ENCODE peak calls at places on chromosomes 11 and 22, in ten cellular contexts. R is activated CD8-positive, alpha-beta memory T cell treated with anti-CD3 and anti-CD28 coated beads, Interleukin-2, amount 50 U/mL, for 48 hours; Z is GM19239; Y is right cardiac atrium; F is thoracic aorta; M is upper lobe of right lung; U is neural crest cell; O is astrocyte of the spinal cord; B is NCI-H774; T is activated CD4-positive, alpha-beta T cell treated with anti-CD3 and anti-CD28 coated beads, Interleukin-2, amount 10 ng/mL, durations not matched to agents 7 days and 5 days. G is an unnamed sample.

GRCh38 chr11:64894812-64895452 is 16.5 kb upstream of the EHD1 start:
- DNase-seq in R (no peak), Z (no peak), Y (no peak), F (no peak), M (no peak), U (no peak), O (no peak), B (no peak), T (no peak), G (no peak)

GRCh38 chr11:79626135-79626748 is 185.4 kb upstream of the TENM4 start:
- DNase-seq in R (no peak), Z (no peak), Y (no peak), F (no peak), M (no peak), U (no peak), O (no peak), B (no peak), T (no peak), G (no peak)

GRCh38 chr11:36657610-36658225 is 59.7 kb upstream of the RAG2 start:
- DNase-seq in R (no peak), Z (no peak), Y (no peak), F (no peak), M (no peak), U (no peak), O (no peak), B (no peak), T (no peak), G (no peak)

GRCh38 chr11:60825118-60825517 is 16.8 kb upstream of the CCDC86 start:
- DNase-seq in R (no peak), Z (no peak), Y (no peak), F (no peak), M (no peak), U (no peak), O (no peak), B (no peak), T (no peak), G (no peak)

GRCh38 chr22:42985541-42985925 is 29.4 kb downstream of the PACSIN2 start:
- DNase-seq in R (no peak), Z (no peak), Y (no peak), F (no peak), M (no peak), U (no peak), O (no peak), B (no peak), T (no peak), G (no peak)

GRCh38 chr11:76623171-76623883 is 47.2 kb downstream of the LRRC32 start:
- DNase-seq in R (peak), Z (no peak), Y (peak), F (no peak), M (no peak), U (no peak), O (no peak), B (no peak), T (no peak), G (no peak)

GRCh38 chr22:20568502-20569058 is 61.2 kb downstream of the MED15 start:
- DNase-seq in R (no peak), Z (no peak), Y (peak), F (no peak), M (no peak), U (no peak), O (no peak), B (no peak), T (no peak), G (no peak)

GRCh38 chr11:95556342-95557151 is 233.0 kb downstream of the FAM76B start:
- DNase-seq in R (no peak), Z (peak), Y (no peak), F (no peak), M (no peak), U (no peak), O (peak), B (no peak), T (no peak), G (no peak)

GRCh38 chr11:33988586-33989370 is 62.8 kb upstream of the CAPRIN1 start:
- DNase-seq in R (no peak), Z (no peak), Y (no peak), F (no peak), M (no peak), U (no peak), O (no peak), B (no peak), T (no peak), G (no peak)

GRCh38 chr11:65559951-65560537 is 1.9 kb upstream of the LTBP3 start:
- DNase-seq in R (no peak), Z (no peak), Y (peak), F (peak), M (no peak), U (no peak), O (peak), B (peak), T (no peak), G (no peak)

GRCh38 chr22:19891350-19892248 is 36.9 kb upstream of the GNB1L start:
- DNase-seq in R (peak), Z (peak), Y (peak), F (no peak), M (no peak), U (no peak), O (peak), B (peak), T (peak), G (no peak)

GRCh38 chr11:107590460-107591097 is 368 bp upstream of the ELMOD1 start:
- DNase-seq in R (no peak), Z (no peak), Y (no peak), F (no peak), M (no peak), U (no peak), O (no peak), B (no peak), T (no peak), G (no peak)

GRCh38 chr11:47007579-47007978 is 71.0 kb downstream of the CSTPP1 start:
- DNase-seq in R (no peak), Z (no peak), Y (no peak), F (no peak), M (no peak), U (no peak), O (no peak), B (no peak), T (no peak), G (no peak)

GRCh38 chr11:115699733-115700132 is 195.5 kb upstream of the CADM1 start:
- DNase-seq in R (no peak), Z (no peak), Y (no peak), F (peak), M (no peak), U (no peak), O (peak), B (no peak), T (no peak), G (no peak)

GRCh38 chr11:124069429-124070401 is 28.6 kb upstream of the OR10G7 start:
- DNase-seq in R (peak), Z (no peak), Y (peak), F (no peak), M (peak), U (peak), O (peak), B (peak), T (peak), G (peak)

GRCh38 chr11:132920391-132921095 is 611.8 kb downstream of the OPCML start:
- DNase-seq in R (no peak), Z (no peak), Y (no peak), F (no peak), M (no peak), U (no peak), O (no peak), B (no peak), T (no peak), G (no peak)

GRCh38 chr11:10824888-10825287 is 16.2 kb upstream of the EIF4G2 start:
- DNase-seq in R (no peak), Z (no peak), Y (no peak), F (no peak), M (no peak), U (no peak), O (no peak), B (no peak), T (no peak), G (no peak)

GRCh38 chr11:26891501-26891900 is 102.4 kb upstream of the FIBIN start:
- DNase-seq in R (no peak), Z (no peak), Y (no peak), F (no peak), M (no peak), U (no peak), O (no peak), B (no peak), T (no peak), G (no peak)

GRCh38 chr11:45736424-45736823 is 68.5 kb upstream of the SLC35C1 start:
- DNase-seq in R (no peak), Z (no peak), Y (no peak), F (no peak), M (no peak), U (no peak), O (no peak), B (peak), T (no peak), G (no peak)

GRCh38 chr22:49193901-49194465 is 633.7 kb downstream of the BRD1 start:
- DNase-seq in R (no peak), Z (no peak), Y (no peak), F (no peak), M (peak), U (no peak), O (no peak), B (no peak), T (no peak), G (no peak)

GRCh38 chr11:112694813-112695212 is 266.4 kb upstream of the NCAM1 start:
- DNase-seq in R (no peak), Z (no peak), Y (no peak), F (no peak), M (no peak), U (no peak), O (no peak), B (no peak), T (no peak), G (no peak)

GRCh38 chr22:20118572-20119020 is 1.6 kb upstream of the TRMT2A start:
- DNase-seq in R (no peak), Z (no peak), Y (peak), F (no peak), M (peak), U (no peak), O (no peak), B (no peak), T (no peak), G (peak)

GRCh38 chr22:19035474-19036228 is 86.6 kb downstream of the DGCR2 start:
- DNase-seq in R (peak), Z (no peak), Y (peak), F (no peak), M (peak), U (no peak), O (no peak), B (no peak), T (no peak), G (no peak)

GRCh38 chr11:120587299-120587698 is 75.8 kb downstream of the GRIK4 start:
- DNase-seq in R (no peak), Z (no peak), Y (no peak), F (no peak), M (peak), U (no peak), O (no peak), B (no peak), T (no peak), G (no peak)

GRCh38 chr11:86291466-86292262 is 10.4 kb upstream of the HIKESHI start:
- DNase-seq in R (peak), Z (no peak), Y (peak), F (no peak), M (no peak), U (peak), O (peak), B (peak), T (peak), G (peak)

GRCh38 chr22:20448630-20449029 is 11.0 kb upstream of the SCARF2 start:
- DNase-seq in R (no peak), Z (no peak), Y (peak), F (no peak), M (no peak), U (no peak), O (no peak), B (no peak), T (no peak), G (no peak)

GRCh38 chr11:113014731-113015455 is 53.7 kb downstream of the NCAM1 start:
- DNase-seq in R (no peak), Z (no peak), Y (peak), F (no peak), M (no peak), U (no peak), O (no peak), B (peak), T (no peak), G (peak)

GRCh38 chr11:107969219-107969618 is 39.5 kb upstream of the CUL5 start:
- DNase-seq in R (no peak), Z (no peak), Y (no peak), F (no peak), M (no peak), U (no peak), O (no peak), B (no peak), T (no peak), G (no peak)

GRCh38 chr11:111512296-111513239 is at the start of gene BTG4:
- DNase-seq in R (peak), Z (no peak), Y (peak), F (no peak), M (no peak), U (peak), O (no peak), B (no peak), T (peak), G (peak)

GRCh38 chr11:2791521-2792375 is 92.0 kb upstream of the KCNQ1OT1 start:
- DNase-seq in R (peak), Z (no peak), Y (peak), F (no peak), M (peak), U (no peak), O (no peak), B (peak), T (no peak), G (peak)

GRCh38 chr11:115919341-115920086 is 415.3 kb upstream of the CADM1 start:
- DNase-seq in R (no peak), Z (no peak), Y (no peak), F (no peak), M (no peak), U (no peak), O (peak), B (no peak), T (no peak), G (no peak)

GRCh38 chr22:28375761-28376534 is 303.7 kb downstream of the TTC28 start:
- DNase-seq in R (no peak), Z (no peak), Y (no peak), F (no peak), M (no peak), U (no peak), O (no peak), B (no peak), T (no peak), G (no peak)

GRCh38 chr11:13126430-13126829 is 117.3 kb downstream of the RASSF10 start:
- DNase-seq in R (no peak), Z (no peak), Y (no peak), F (no peak), M (no peak), U (no peak), O (peak), B (peak), T (no peak), G (no peak)